ENCODE peak calls at places on chromosomes 12 and 14, in six cellular contexts. B is GM13976, N is bronchial epithelial cell, K is lower lobe of right lung, X is thoracic aorta, Q is dorsolateral prefrontal cortex. I is an unnamed sample.

GRCh38 chr12:22164101-22164500 is 118.1 kb downstream of the CMAS start:
- DNase-seq in Q (no peak), N (no peak), B (no peak), K (no peak), X (no peak), I (no peak)

GRCh38 chr14:103724116-103724515 is 8.5 kb downstream of the ZFYVE21 start:
- DNase-seq in N (no peak), Q (peak; percentile 73), K (no peak), X (no peak), B (no peak), I (peak; percentile 63)

GRCh38 chr12:130514149-130514551 is 176.5 kb downstream of the PIWIL1 start:
- DNase-seq in N (no peak), Q (no peak), K (no peak), X (no peak), B (no peak), I (no peak)

GRCh38 chr14:69921052-69921451 is 41.8 kb downstream of the SMOC1 start:
- DNase-seq in N (peak; percentile 39), B (no peak), K (no peak), X (no peak), Q (no peak), I (no peak)

GRCh38 chr12:112107728-112108447 is 695 bp downstream of the NAA25 start:
- DNase-seq in N (no peak), K (peak; percentile 56), X (no peak), Q (peak; percentile 45), B (no peak), I (no peak)

GRCh38 chr14:27390130-27390529 is 792.3 kb upstream of the NOVA1 start:
- DNase-seq in N (no peak), X (no peak), Q (no peak), K (no peak), B (no peak), I (no peak)

GRCh38 chr12:120534703-120535655 is 823 bp downstream of the RNF10 start:
- DNase-seq in Q (peak; percentile 58), K (peak; percentile 60), N (peak; percentile 85), X (no peak), B (peak; percentile 69), I (no peak)

GRCh38 chr12:56221233-56221756 is 427 bp downstream of the RNF41 start:
- DNase-seq in Q (peak; percentile 56), N (peak; percentile 23), X (peak; percentile 51), K (peak; percentile 70), B (no peak), I (peak; percentile 61)

GRCh38 chr12:7101694-7102131 is 7.3 kb downstream of the C1RL start:
- DNase-seq in B (no peak), Q (no peak), K (no peak), X (no peak), N (no peak), I (no peak)

I was measured in cerebellar cortex.